ENCODE peak calls at places on chromosomes 11 and 22, in five cellular contexts. N is stimulated activated CD8-positive, alpha-beta memory T cell treated with anti-CD3 and anti-CD28 coated beads, Interleukin-15, amount 100 ng/mL, for 24 hours; Z is dermis microvascular lymphatic vessel endothelial cell; R is stimulated activated CD4-positive, alpha-beta T cell treated with anti-CD3 and anti-CD28 coated beads, Interleukin-2, amount 100 ng/mL, for 48 hours; V is choroid plexus epithelial cell. F is an unnamed sample.

GRCh38 chr11:64058494-64058893 is 22.8 kb downstream of the FLRT1 start:
- DNase-seq in R (no peak), V (no peak), N (no peak), Z (no peak), F (peak)

GRCh38 chr11:116869610-116870009 is 32.2 kb upstream of the APOA1 start:
- DNase-seq in V (no peak), Z (no peak), R (no peak), N (no peak), F (no peak)

GRCh38 chr11:113567097-113567496 is 91.9 kb upstream of the DRD2 start:
- DNase-seq in V (no peak), Z (no peak), N (no peak), R (no peak), F (no peak)

GRCh38 chr22:17562906-17563870 is at the start of gene SLC25A18:
- DNase-seq in R (no peak), V (peak), N (no peak), Z (no peak), F (no peak)

GRCh38 chr11:63845305-63845704 is 6.4 kb downstream of the MARK2 start:
- DNase-seq in V (peak), N (no peak), Z (peak), R (no peak), F (peak)

GRCh38 chr22:20764053-20764720 is 9.7 kb upstream of the SERPIND1 start:
- DNase-seq in Z (no peak), R (no peak), N (no peak), V (no peak), F (no peak)

GRCh38 chr11:83862033-83862432 is 575.9 kb upstream of the CCDC90B start:
- DNase-seq in Z (no peak), V (no peak), R (no peak), N (no peak), F (no peak)

GRCh38 chr22:35783943-35784614 is 66.4 kb downstream of the APOL5 start:
- DNase-seq in R (no peak), V (no peak), N (no peak), Z (no peak), F (no peak)

GRCh38 chr11:116732740-116733385 is 39.9 kb downstream of the BUD13 start:
- DNase-seq in R (peak), N (peak), Z (peak), V (peak), F (peak)

GRCh38 chr11:15967966-15968365 is 388.4 kb downstream of the SOX6 start:
- DNase-seq in N (no peak), Z (peak), R (no peak), V (peak), F (peak)

GRCh38 chr11:19557720-19558140 is 154.9 kb upstream of the NAV2 start:
- DNase-seq in Z (peak), N (peak), V (peak), R (peak), F (peak)

GRCh38 chr11:8336356-8337114 is 72.9 kb upstream of the LMO1 start:
- DNase-seq in Z (no peak), V (no peak), R (no peak), N (no peak), F (no peak)

GRCh38 chr11:118834428-118835028 is 43.6 kb upstream of the DDX6 start:
- DNase-seq in Z (no peak), N (no peak), R (no peak), V (peak), F (no peak)

GRCh38 chr11:80349986-80350385 is 909.2 kb upstream of the TENM4 start:
- DNase-seq in V (no peak), R (no peak), N (no peak), Z (no peak), F (no peak)

GRCh38 chr22:22684605-22685561 is 40.5 kb downstream of the GGTLC2 start:
- DNase-seq in Z (peak), R (no peak), V (peak), N (no peak), F (peak)

GRCh38 chr22:32245042-32245441 is 10.1 kb downstream of the SLC5A4 start:
- DNase-seq in Z (no peak), R (no peak), N (no peak), V (no peak), F (no peak)

GRCh38 chr11:38446336-38446735 is 1848.3 kb upstream of the RAG2 start:
- DNase-seq in V (no peak), R (no peak), N (no peak), Z (no peak), F (no peak)

GRCh38 chr11:14499560-14500180 is at the start of gene COPB1:
- DNase-seq in N (peak), R (peak), Z (peak), V (peak), F (peak)

GRCh38 chr11:63490551-63491239 is at the start of gene PLAAT5:
- DNase-seq in R (no peak), V (peak), Z (no peak), N (no peak), F (no peak)

GRCh38 chr11:67271548-67272284 is 5.4 kb downstream of the GRK2 start:
- DNase-seq in R (peak), N (no peak), Z (no peak), V (no peak), F (no peak)

GRCh38 chr11:5380740-5381342 is 2.8 kb upstream of the OR51M1 start:
- DNase-seq in V (peak), N (no peak), R (peak), Z (peak), F (peak)

GRCh38 chr11:76166314-76166713 is 40.0 kb downstream of the WNT11 start:
- DNase-seq in V (no peak), R (peak), N (no peak), Z (no peak), F (no peak)

GRCh38 chr11:61955031-61955415 is 4.9 kb downstream of the BEST1 start:
- DNase-seq in R (no peak), Z (no peak), V (peak), N (no peak), F (peak)

GRCh38 chr11:73528420-73528819 is 69.5 kb downstream of the FAM168A start:
- DNase-seq in Z (no peak), V (peak), N (no peak), R (no peak), F (peak)

GRCh38 chr11:134032501-134033091 is 36.3 kb upstream of the JAM3 start:
- DNase-seq in V (no peak), N (no peak), Z (no peak), R (no peak), F (no peak)

GRCh38 chr11:47603295-47603694 is 9.1 kb upstream of the C1QTNF4 start:
- DNase-seq in Z (no peak), N (no peak), V (no peak), R (no peak), F (no peak)

GRCh38 chr11:128246364-128247234 is 340.8 kb downstream of the ETS1 start:
- DNase-seq in R (no peak), V (peak), Z (no peak), N (no peak), F (no peak)

GRCh38 chr11:3614742-3615171 is 27.0 kb downstream of the ART5 start:
- DNase-seq in Z (no peak), R (peak), V (no peak), N (peak), F (no peak)

GRCh38 chr11:107741044-107741823 is 29.4 kb upstream of the SLN start:
- DNase-seq in Z (peak), N (no peak), V (peak), R (peak), F (peak)

GRCh38 chr11:104410336-104410735 is 246.4 kb upstream of the PDGFD start:
- DNase-seq in R (no peak), Z (no peak), N (no peak), V (no peak), F (no peak)

GRCh38 chr11:134997652-134998320 is 585.7 kb upstream of the B3GAT1 start:
- DNase-seq in N (no peak), R (no peak), Z (no peak), V (no peak), F (no peak)

GRCh38 chr11:119626910-119627305 is 102.1 kb downstream of the NECTIN1 start:
- DNase-seq in R (no peak), N (no peak), V (no peak), Z (no peak), F (no peak)

GRCh38 chr11:61627831-61628753 is 47.2 kb upstream of the SYT7 start:
- DNase-seq in Z (peak), V (peak), R (peak), N (no peak), F (peak)

GRCh38 chr11:15815246-15816209 is 540.8 kb downstream of the SOX6 start:
- DNase-seq in V (no peak), R (no peak), N (no peak), Z (no peak), F (no peak)

GRCh38 chr11:124538019-124538418 is 5.4 kb downstream of the OR8B12 start:
- DNase-seq in V (peak), R (no peak), N (no peak), Z (no peak), F (no peak)

GRCh38 chr11:66317322-66317765 is 500 bp upstream of the CD248 start:
- DNase-seq in N (no peak), R (no peak), Z (no peak), V (peak), F (peak)

F was measured in dermis blood vessel endothelial cell.